ENCODE peak calls at places on chromosome 3, in nine cellular contexts. N is fibroblast of the aortic adventitia; S is NCI-H2171 treated with DMSO at 0.1 percent for 48 hours; F is NCI-H460; Z is EL; I is CD8-positive, alpha-beta memory T cell; B is activated naive CD4-positive, alpha-beta T cell treated with Interleukin-2 at 50 U/mL for 16 hours; G is ELR; Y is effector CD4-positive, alpha-beta T cell. A is an unnamed sample.

GRCh38 chr3:157248590-157249425 is 88.9 kb upstream of the CCNL1 start:
- DNase-seq in Z (peak; percentile 82), Y (no peak), F (peak; percentile 20), S (peak; percentile 56), N (peak; percentile 94), G (peak; percentile 85), I (no peak), B (no peak), A (peak; percentile 86)

GRCh38 chr3:178719036-178719635 is 182.9 kb downstream of the KCNMB2 start:
- DNase-seq in B (no peak), I (no peak), Z (peak; percentile 2), G (no peak), Y (no peak), F (no peak), S (peak; percentile 85), N (no peak), A (peak; percentile 78)

GRCh38 chr3:130516645-130517512 is at the start of gene COL6A6:
- DNase-seq in G (no peak), B (no peak), F (no peak), I (no peak), Y (no peak), S (no peak), N (no peak), Z (no peak), A (no peak)

GRCh38 chr3:190048831-190049541 is 71.7 kb downstream of the P3H2 start:
- DNase-seq in S (peak; percentile 68), Y (no peak), Z (peak; percentile 82), I (no peak), B (no peak), N (peak; percentile 82), G (peak; percentile 82), F (no peak), A (no peak)

GRCh38 chr3:27133062-27133461 is 236.1 kb downstream of the NEK10 start:
- DNase-seq in Z (no peak), G (no peak), I (no peak), Y (no peak), F (no peak), N (peak; percentile 21), S (no peak), B (no peak), A (no peak)

GRCh38 chr3:111541911-111542483 is at the start of gene CD96:
- DNase-seq in Z (no peak), S (no peak), F (no peak), B (peak; percentile 71), Y (peak; percentile 65), I (peak; percentile 27), N (no peak), G (peak; percentile 22), A (no peak)

GRCh38 chr3:40848411-40848810 is 323.7 kb downstream of the ZNF621 start:
- DNase-seq in B (no peak), N (no peak), G (no peak), Y (no peak), F (no peak), S (no peak), Z (no peak), I (no peak), A (no peak)

GRCh38 chr3:120341658-120342346 is 7.4 kb downstream of the LRRC58 start:
- DNase-seq in G (no peak), N (no peak), S (no peak), Z (no peak), B (no peak), F (no peak), Y (no peak), I (no peak), A (no peak)

GRCh38 chr3:184284696-184285095 is 8.9 kb downstream of the ECE2 start:
- DNase-seq in F (peak; percentile 50), I (no peak), N (peak; percentile 80), G (peak; percentile 76), Z (peak; percentile 71), S (peak; percentile 54), Y (no peak), B (peak; percentile 26), A (peak; percentile 80)

GRCh38 chr3:66413151-66413751 is 87.6 kb downstream of the LRIG1 start:
- DNase-seq in N (peak; percentile 78), I (no peak), S (no peak), Y (no peak), F (no peak), Z (peak; percentile 93), G (peak; percentile 87), B (no peak), A (no peak)

GRCh38 chr3:56467108-56467507 is 1.2 kb downstream of the ERC2 start:
- DNase-seq in Z (peak; percentile 61), B (peak; percentile 19), I (no peak), Y (no peak), G (peak; percentile 76), S (peak; percentile 83), N (peak; percentile 19), F (peak; percentile 58), A (peak; percentile 94)

GRCh38 chr3:182220013-182220412 is 508.3 kb downstream of the SOX2 start:
- DNase-seq in I (no peak), F (no peak), B (no peak), N (no peak), Z (no peak), G (no peak), S (peak; percentile 12), Y (no peak), A (no peak)

GRCh38 chr3:58005662-58006061 is 2.6 kb upstream of the FLNB start:
- DNase-seq in Y (no peak), G (peak; percentile 94), Z (peak; percentile 78), B (no peak), S (no peak), I (no peak), N (peak; percentile 83), F (no peak), A (peak; percentile 11)

GRCh38 chr3:136893848-136894443 is 31.9 kb downstream of the NCK1 start:
- DNase-seq in Y (no peak), S (no peak), Z (peak; percentile 83), G (peak; percentile 88), N (peak; percentile 59), I (no peak), B (no peak), F (peak; percentile 1), A (no peak)

GRCh38 chr3:99269606-99270355 is 368.3 kb upstream of the DCBLD2 start:
- DNase-seq in Z (no peak), G (no peak), N (peak; percentile 67), Y (no peak), S (no peak), I (no peak), B (no peak), F (no peak), A (no peak)

GRCh38 chr3:22714758-22715157 is 488.4 kb upstream of the UBE2E2 start:
- DNase-seq in I (no peak), B (no peak), Y (no peak), Z (no peak), N (no peak), F (no peak), G (no peak), S (no peak), A (no peak)

GRCh38 chr3:150975096-150975991 is 2.8 kb upstream of the CLRN1 start:
- DNase-seq in F (peak; percentile 23), S (no peak), I (no peak), N (no peak), G (no peak), Z (no peak), B (no peak), Y (no peak), A (no peak)

GRCh38 chr3:123336001-123336400 is 112.9 kb downstream of the ADCY5 start:
- DNase-seq in F (no peak), B (no peak), Z (no peak), G (no peak), I (no peak), N (no peak), S (no peak), Y (no peak), A (no peak)

GRCh38 chr3:139533781-139534443 is 5.6 kb downstream of the RBP1 start:
- DNase-seq in F (no peak), Y (no peak), Z (peak; percentile 6), B (no peak), I (no peak), N (peak; percentile 72), S (peak; percentile 87), G (peak; percentile 14), A (peak; percentile 67)

GRCh38 chr3:171936231-171936841 is 93.2 kb downstream of the TMEM212 start:
- DNase-seq in I (no peak), S (no peak), Y (no peak), G (peak; percentile 78), B (no peak), N (peak; percentile 69), Z (peak; percentile 79), F (no peak), A (no peak)

GRCh38 chr3:72982653-72983366 is 13.8 kb upstream of the PPP4R2 start:
- DNase-seq in N (no peak), F (no peak), B (no peak), S (no peak), I (no peak), Y (no peak), G (no peak), Z (no peak), A (no peak)

GRCh38 chr3:87033205-87033604 is 42.3 kb upstream of the VGLL3 start:
- DNase-seq in I (no peak), S (no peak), Z (no peak), G (no peak), N (no peak), B (no peak), Y (no peak), F (no peak), A (no peak)

GRCh38 chr3:115330406-115330805 is 183.3 kb upstream of the ZBTB20 start:
- DNase-seq in Y (no peak), G (peak; percentile 66), I (no peak), F (no peak), B (no peak), N (peak; percentile 70), S (no peak), Z (peak; percentile 57), A (no peak)

GRCh38 chr3:79018671-79019136 is 749.1 kb downstream of the ROBO1 start:
- DNase-seq in S (peak; percentile 51), B (no peak), N (peak; percentile 61), F (peak; percentile 6), G (peak; percentile 72), I (no peak), Z (peak; percentile 72), Y (no peak), A (peak; percentile 72)

GRCh38 chr3:196688349-196688748 is 23.7 kb downstream of the CEP19 start:
- DNase-seq in I (no peak), F (no peak), N (peak; percentile 97), S (peak; percentile 3), G (peak; percentile 59), B (no peak), Y (no peak), Z (peak; percentile 49), A (no peak)

GRCh38 chr3:187183210-187183862 is 13.9 kb upstream of the RTP1 start:
- DNase-seq in G (no peak), B (no peak), F (no peak), N (peak; percentile 70), I (no peak), S (peak; percentile 89), Z (peak; percentile 15), Y (no peak), A (peak; percentile 99)

GRCh38 chr3:122092460-122093165 is 37.5 kb downstream of the CD86 start:
- DNase-seq in F (peak; percentile 4), G (peak; percentile 71), B (peak; percentile 69), N (peak; percentile 21), S (no peak), Y (no peak), I (peak; percentile 9), Z (peak; percentile 51), A (no peak)

GRCh38 chr3:137582484-137582883 is 181.6 kb upstream of the SOX14 start:
- DNase-seq in G (no peak), S (no peak), F (no peak), Y (no peak), Z (no peak), N (no peak), I (no peak), B (no peak), A (peak; percentile 92)

GRCh38 chr3:52022323-52023100 is 26.8 kb upstream of the RPL29 start:
- DNase-seq in N (no peak), Y (no peak), Z (no peak), B (no peak), G (peak; percentile 34), F (no peak), I (no peak), S (peak; percentile 39), A (no peak)

GRCh38 chr3:28077566-28077965 is 163.9 kb upstream of the CMC1 start:
- DNase-seq in N (peak; percentile 66), Y (no peak), B (no peak), I (no peak), Z (peak; percentile 34), G (peak; percentile 46), S (no peak), F (no peak), A (peak; percentile 21)

GRCh38 chr3:192901435-192901834 is 16.2 kb downstream of the MB21D2 start:
- DNase-seq in B (no peak), S (no peak), F (no peak), I (no peak), Y (no peak), G (peak; percentile 99), N (peak; percentile 94), Z (peak; percentile 97), A (no peak)

A was measured in HAP-1.